ENCODE peak calls at places on chromosomes 11 and 22, in five cellular contexts. One of them, this sample, is unnamed.
A peak's percentile ranks its signal among the peaks of the same experiment; 100 is the strongest.

GRCh38 chr11:27473017-27473406 is 422 bp upstream of the LGR4 start:
- DNase-seq in adrenal gland: no peak
- DNase-seq in IMR-90: no peak
- DNase-seq in A549: no peak
- DNase-seq in HepG2: no peak
- DNase-seq in this sample: no peak

GRCh38 chr22:38569972-38570840 is at the start of gene DMC1:
- DNase-seq in adrenal gland: peak; percentile 94
- DNase-seq in IMR-90: peak; percentile 69
- DNase-seq in HepG2: peak; percentile 69
- DNase-seq in A549: peak; percentile 91
- DNase-seq in this sample: peak; percentile 98

GRCh38 chr22:33853200-33854097 is 66.8 kb downstream of the LARGE1 start:
- DNase-seq in adrenal gland: peak; percentile 86
- DNase-seq in IMR-90: peak; percentile 77
- DNase-seq in A549: peak; percentile 42
- DNase-seq in HepG2: peak; percentile 19
- DNase-seq in this sample: peak; percentile 69

GRCh38 chr11:64577202-64577601 is 13.8 kb upstream of the SLC22A12 start:
- DNase-seq in HepG2: no peak
- DNase-seq in A549: no peak
- DNase-seq in adrenal gland: no peak
- DNase-seq in IMR-90: no peak
- DNase-seq in this sample: no peak

GRCh38 chr11:2771758-2772466 is 72.1 kb upstream of the KCNQ1OT1 start:
- DNase-seq in adrenal gland: peak; percentile 8
- DNase-seq in HepG2: no peak
- DNase-seq in A549: no peak
- DNase-seq in IMR-90: no peak
- DNase-seq in this sample: peak; percentile 11

GRCh38 chr11:44630511-44631210 is 65.2 kb downstream of the CD82 start:
- DNase-seq in adrenal gland: no peak
- DNase-seq in HepG2: no peak
- DNase-seq in IMR-90: no peak
- DNase-seq in A549: no peak
- DNase-seq in this sample: no peak

GRCh38 chr11:55106391-55106790 is 155.6 kb upstream of the TRIM48 start:
- DNase-seq in A549: peak; percentile 1
- DNase-seq in adrenal gland: no peak
- DNase-seq in IMR-90: no peak
- DNase-seq in HepG2: no peak
- DNase-seq in this sample: no peak

GRCh38 chr22:44693756-44694155 is 8.2 kb upstream of the PRR5 start:
- DNase-seq in HepG2: no peak
- DNase-seq in A549: no peak
- DNase-seq in adrenal gland: no peak
- DNase-seq in IMR-90: no peak
- DNase-seq in this sample: no peak

GRCh38 chr22:35542157-35542971 is 1.7 kb downstream of the RASD2 start:
- DNase-seq in adrenal gland: no peak
- DNase-seq in HepG2: no peak
- DNase-seq in A549: no peak
- DNase-seq in IMR-90: no peak
- DNase-seq in this sample: no peak

GRCh38 chr11:94910281-94910680 is 63.1 kb downstream of the CWC15 start:
- DNase-seq in HepG2: no peak
- DNase-seq in A549: no peak
- DNase-seq in adrenal gland: no peak
- DNase-seq in IMR-90: no peak
- DNase-seq in this sample: no peak

GRCh38 chr11:86484164-86484794 is 109.6 kb downstream of the CCDC81 start:
- DNase-seq in HepG2: peak; percentile 81
- DNase-seq in IMR-90: peak; percentile 100
- DNase-seq in adrenal gland: peak; percentile 77
- DNase-seq in A549: peak; percentile 97
- DNase-seq in this sample: peak; percentile 43

GRCh38 chr11:130874955-130875531 is 41.2 kb downstream of the SNX19 start:
- DNase-seq in A549: no peak
- DNase-seq in adrenal gland: no peak
- DNase-seq in HepG2: no peak
- DNase-seq in IMR-90: no peak
- DNase-seq in this sample: no peak

GRCh38 chr11:27214713-27215112 is 148.3 kb downstream of the CCDC34 start:
- DNase-seq in IMR-90: no peak
- DNase-seq in adrenal gland: no peak
- DNase-seq in HepG2: no peak
- DNase-seq in A549: no peak
- DNase-seq in this sample: no peak

GRCh38 chr11:102139081-102139498 is 28.8 kb downstream of the YAP1 start:
- DNase-seq in IMR-90: peak; percentile 93
- DNase-seq in HepG2: no peak
- DNase-seq in adrenal gland: peak; percentile 9
- DNase-seq in A549: no peak
- DNase-seq in this sample: no peak

GRCh38 chr22:47307326-47307725 is 544.9 kb downstream of the TBC1D22A start:
- DNase-seq in IMR-90: peak; percentile 57
- DNase-seq in A549: peak; percentile 41
- DNase-seq in adrenal gland: no peak
- DNase-seq in HepG2: no peak
- DNase-seq in this sample: no peak

GRCh38 chr22:34973926-34974325 is 92.0 kb upstream of the ISX start:
- DNase-seq in HepG2: no peak
- DNase-seq in adrenal gland: no peak
- DNase-seq in IMR-90: no peak
- DNase-seq in A549: no peak
- DNase-seq in this sample: no peak

GRCh38 chr11:3995949-3996554 is 98.5 kb upstream of the RRM1 start:
- DNase-seq in HepG2: no peak
- DNase-seq in A549: no peak
- DNase-seq in IMR-90: peak; percentile 42
- DNase-seq in adrenal gland: no peak
- DNase-seq in this sample: no peak

GRCh38 chr11:100760766-100761165 is 73.7 kb downstream of the ARHGAP42 start:
- DNase-seq in A549: no peak
- DNase-seq in adrenal gland: no peak
- DNase-seq in IMR-90: no peak
- DNase-seq in HepG2: no peak
- DNase-seq in this sample: no peak

GRCh38 chr22:47127441-47127871 is 365.0 kb downstream of the TBC1D22A start:
- DNase-seq in HepG2: no peak
- DNase-seq in A549: no peak
- DNase-seq in IMR-90: no peak
- DNase-seq in adrenal gland: no peak
- DNase-seq in this sample: no peak

GRCh38 chr11:16839821-16840220 is 101.4 kb downstream of the C11orf58 start:
- DNase-seq in adrenal gland: no peak
- DNase-seq in IMR-90: no peak
- DNase-seq in A549: no peak
- DNase-seq in HepG2: no peak
- DNase-seq in this sample: no peak

GRCh38 chr22:32752868-32753520 is 48.5 kb upstream of the TIMP3 start:
- DNase-seq in A549: no peak
- DNase-seq in IMR-90: peak; percentile 86
- DNase-seq in adrenal gland: no peak
- DNase-seq in HepG2: no peak
- DNase-seq in this sample: no peak

GRCh38 chr22:23180301-23180892 is at the start of gene BCR:
- DNase-seq in adrenal gland: peak; percentile 80
- DNase-seq in HepG2: no peak
- DNase-seq in IMR-90: peak; percentile 65
- DNase-seq in A549: peak; percentile 42
- DNase-seq in this sample: peak; percentile 73

GRCh38 chr11:8905528-8906165 is 5.3 kb upstream of the AKIP1 start:
- DNase-seq in HepG2: no peak
- DNase-seq in A549: peak; percentile 56
- DNase-seq in IMR-90: peak; percentile 83
- DNase-seq in adrenal gland: no peak
- DNase-seq in this sample: no peak

GRCh38 chr11:75896843-75897419 is 81.9 kb downstream of the UVRAG start:
- DNase-seq in A549: peak; percentile 41
- DNase-seq in HepG2: peak; percentile 35
- DNase-seq in adrenal gland: no peak
- DNase-seq in IMR-90: peak; percentile 55
- DNase-seq in this sample: no peak

GRCh38 chr11:95599959-95600586 is 189.5 kb downstream of the FAM76B start:
- DNase-seq in adrenal gland: no peak
- DNase-seq in HepG2: no peak
- DNase-seq in IMR-90: no peak
- DNase-seq in A549: no peak
- DNase-seq in this sample: no peak

GRCh38 chr11:126884192-126884973 is 116.2 kb downstream of the KIRREL3 start:
- DNase-seq in adrenal gland: no peak
- DNase-seq in A549: no peak
- DNase-seq in IMR-90: no peak
- DNase-seq in HepG2: peak; percentile 58
- DNase-seq in this sample: no peak

GRCh38 chr11:111723595-111723994 is 42.6 kb downstream of the PPP2R1B start:
- DNase-seq in adrenal gland: no peak
- DNase-seq in IMR-90: no peak
- DNase-seq in HepG2: no peak
- DNase-seq in A549: no peak
- DNase-seq in this sample: no peak

GRCh38 chr11:34226210-34226609 is 120.8 kb downstream of the NAT10 start:
- DNase-seq in adrenal gland: no peak
- DNase-seq in IMR-90: no peak
- DNase-seq in A549: no peak
- DNase-seq in HepG2: no peak
- DNase-seq in this sample: no peak

GRCh38 chr11:29432719-29433325 is 584.0 kb downstream of the KCNA4 start:
- DNase-seq in IMR-90: peak; percentile 6
- DNase-seq in adrenal gland: no peak
- DNase-seq in HepG2: peak; percentile 2
- DNase-seq in A549: peak; percentile 11
- DNase-seq in this sample: no peak

GRCh38 chr11:67542971-67543370 is 19.7 kb upstream of the CABP2 start:
- DNase-seq in HepG2: no peak
- DNase-seq in A549: no peak
- DNase-seq in adrenal gland: no peak
- DNase-seq in IMR-90: no peak
- DNase-seq in this sample: no peak

GRCh38 chr11:67538823-67539505 is 15.7 kb upstream of the CABP2 start:
- DNase-seq in A549: no peak
- DNase-seq in IMR-90: no peak
- DNase-seq in HepG2: no peak
- DNase-seq in adrenal gland: no peak
- DNase-seq in this sample: no peak

GRCh38 chr11:67539588-67539987 is 16.3 kb upstream of the CABP2 start:
- DNase-seq in HepG2: peak; percentile 25
- DNase-seq in adrenal gland: no peak
- DNase-seq in A549: no peak
- DNase-seq in IMR-90: no peak
- DNase-seq in this sample: no peak

GRCh38 chr11:67542169-67542568 is 18.9 kb upstream of the CABP2 start:
- DNase-seq in adrenal gland: no peak
- DNase-seq in IMR-90: no peak
- DNase-seq in HepG2: no peak
- DNase-seq in A549: no peak
- DNase-seq in this sample: no peak

GRCh38 chr11:67541198-67541597 is 18.0 kb upstream of the CABP2 start:
- DNase-seq in HepG2: no peak
- DNase-seq in A549: no peak
- DNase-seq in IMR-90: no peak
- DNase-seq in adrenal gland: no peak
- DNase-seq in this sample: no peak
- H3K27ac ChIP-seq in HepG2: no peak overlapping the region
- H3K27ac ChIP-seq in A549: no peak overlapping the region
- H3K27ac ChIP-seq in IMR-90: no peak overlapping the region
- H3K27ac ChIP-seq in adrenal gland: no peak overlapping the region
- H3K27ac ChIP-seq in this sample: no peak overlapping the region

GRCh38 chr11:6693342-6694228 is 10.4 kb upstream of the MRPL17 start:
- DNase-seq in HepG2: no peak
- DNase-seq in A549: peak; percentile 16
- DNase-seq in IMR-90: peak; percentile 84
- DNase-seq in adrenal gland: peak; percentile 51
- DNase-seq in this sample: no peak
- TF ChIP-seq POLR2A in HepG2: no peak
- TF ChIP-seq POLR2A in A549: no peak
- TF ChIP-seq POLR2A in IMR-90: no peak
- TF ChIP-seq POLR2A in adrenal gland: no peak
- TF ChIP-seq POLR2A in this sample: no peak

DNA sequence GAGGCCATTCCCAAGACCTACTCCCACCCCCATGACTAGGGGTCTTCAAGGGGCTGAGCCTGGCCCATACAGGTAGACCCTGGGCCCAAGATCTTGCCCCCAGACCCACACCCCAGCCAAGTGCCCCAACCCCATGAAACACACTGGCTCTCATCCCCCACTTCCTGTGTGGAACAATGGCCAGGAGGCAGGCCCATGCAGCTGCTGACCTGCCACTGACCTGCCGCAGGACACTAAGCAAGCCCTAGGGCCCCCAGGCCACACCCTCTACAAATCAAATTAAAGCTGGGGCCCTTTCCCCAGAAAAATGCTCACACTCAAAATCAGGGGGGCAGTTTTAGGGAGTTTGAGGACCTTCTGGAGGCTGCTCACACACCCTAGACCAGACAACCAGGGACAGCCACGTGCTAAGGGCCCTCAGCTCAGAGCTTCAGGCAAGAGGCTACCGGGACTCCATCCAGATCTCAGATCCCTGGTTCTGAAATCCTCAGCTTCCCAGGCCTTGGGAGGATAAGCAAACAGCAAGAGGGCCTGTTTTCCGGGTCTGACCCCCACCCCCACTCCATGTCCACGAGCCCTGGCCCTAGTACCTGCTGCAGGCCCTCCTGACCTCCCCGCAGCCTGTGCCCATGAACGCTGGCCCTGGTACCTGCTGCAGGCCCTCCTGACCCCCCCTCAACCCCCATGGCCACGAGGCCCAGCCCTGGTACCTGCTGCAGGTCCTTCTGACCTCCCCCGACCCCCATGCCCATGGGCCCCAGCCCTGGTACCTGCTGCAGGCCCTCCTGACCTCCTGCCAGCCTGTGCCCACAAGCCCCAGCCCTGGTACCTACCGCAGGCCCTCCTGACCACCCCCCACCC is 10.0 kb downstream of the CARD10 start:
- DNase-seq in A549: no peak
- DNase-seq in adrenal gland: no peak
- DNase-seq in IMR-90: no peak
- DNase-seq in HepG2: no peak
- DNase-seq in this sample: peak; percentile 25
- H3K27ac ChIP-seq in A549: peak overlapping the region; percentile 80
- H3K27ac ChIP-seq in adrenal gland: no peak overlapping the region
- H3K27ac ChIP-seq in IMR-90: no peak overlapping the region
- H3K27ac ChIP-seq in HepG2: peak overlapping the region; percentile 30
- H3K27ac ChIP-seq in this sample: no peak overlapping the region

GRCh38 chr11:65629579-65629978 is 8.3 kb upstream of the SIPA1 start:
- DNase-seq in HepG2: no peak
- DNase-seq in adrenal gland: peak; percentile 60
- DNase-seq in A549: no peak
- DNase-seq in IMR-90: no peak
- DNase-seq in this sample: no peak

GRCh38 chr11:65630215-65630614 is 7.7 kb upstream of the SIPA1 start:
- DNase-seq in HepG2: no peak
- DNase-seq in adrenal gland: peak; percentile 68
- DNase-seq in IMR-90: no peak
- DNase-seq in A549: no peak
- DNase-seq in this sample: peak; percentile 63

GRCh38 chr11:65624931-65625627 is 9.5 kb downstream of the PCNX3 start:
- DNase-seq in A549: no peak
- DNase-seq in HepG2: no peak
- DNase-seq in adrenal gland: no peak
- DNase-seq in IMR-90: no peak
- DNase-seq in this sample: no peak

GRCh38 chr11:65625628-65626342 is 10.2 kb downstream of the PCNX3 start:
- DNase-seq in A549: peak; percentile 61
- DNase-seq in HepG2: no peak
- DNase-seq in IMR-90: no peak
- DNase-seq in adrenal gland: peak; percentile 60
- DNase-seq in this sample: no peak

GRCh38 chr11:65627202-65627601 is 10.7 kb upstream of the SIPA1 start:
- DNase-seq in IMR-90: no peak
- DNase-seq in HepG2: no peak
- DNase-seq in A549: no peak
- DNase-seq in adrenal gland: no peak
- DNase-seq in this sample: no peak
- TF ChIP-seq POLR2A in IMR-90: no peak
- TF ChIP-seq POLR2A in HepG2: no peak
- TF ChIP-seq POLR2A in A549: no peak
- TF ChIP-seq POLR2A in adrenal gland: no peak
- TF ChIP-seq POLR2A in this sample: no peak

This sample was measured in ovary.